ENCODE peak calls at places on chromosomes 1 and 21, in four cellular contexts. M is stimulated activated CD4-positive, alpha-beta T cell treated with anti-CD3 and anti-CD28 coated beads, Interleukin-2, amount 100 ng/mL, for 48 hours; X is endothelial cell; Q is NCI-H524. L is an unnamed sample.

GRCh38 chr1:63984257-63984626 is 210.4 kb downstream of the ROR1 start:
- DNase-seq in X (no peak), M (no peak), Q (no peak), L (no peak)

GRCh38 chr1:23743287-23744052 is at the start of gene ELOA:
- DNase-seq in Q (peak; percentile 35), X (peak; percentile 71), M (peak; percentile 62), L (peak; percentile 83)

GRCh38 chr21:15775981-15776380 is 46.2 kb downstream of the USP25 start:
- DNase-seq in Q (no peak), M (no peak), X (no peak), L (no peak)

GRCh38 chr1:61184035-61184713 is 101.8 kb downstream of the NFIA start:
- DNase-seq in M (no peak), X (no peak), Q (no peak), L (no peak)

GRCh38 chr1:191145834-191146233 is 668.2 kb upstream of the BRINP3 start:
- DNase-seq in M (no peak), Q (no peak), X (no peak), L (no peak)

GRCh38 chr1:33181038-33181861 is 593 bp downstream of the TRIM62 start:
- DNase-seq in M (peak; percentile 21), Q (peak; percentile 53), X (peak; percentile 47), L (peak; percentile 61)

GRCh38 chr1:9466780-9467755 is 72.2 kb upstream of the SLC25A33 start:
- DNase-seq in Q (no peak), M (no peak), X (no peak), L (no peak)

GRCh38 chr21:38839683-38840286 is 34.1 kb downstream of the ETS2 start:
- DNase-seq in Q (no peak), X (no peak), M (no peak), L (no peak)

GRCh38 chr1:212671342-212672031 is 28.2 kb downstream of the BATF3 start:
- DNase-seq in Q (peak; percentile 66), M (no peak), X (no peak), L (peak; percentile 91)

GRCh38 chr1:189211742-189212141 is 1265.9 kb downstream of the BRINP3 start:
- DNase-seq in X (no peak), Q (no peak), M (no peak), L (peak; percentile 64)

GRCh38 chr1:5996641-5997270 is 4.5 kb upstream of the NPHP4 start:
- DNase-seq in M (no peak), X (no peak), Q (no peak), L (no peak)

GRCh38 chr1:94056171-94056570 is 64.8 kb downstream of the ABCA4 start:
- DNase-seq in Q (no peak), M (no peak), X (no peak), L (no peak)

GRCh38 chr1:171286032-171286705 is 27.8 kb upstream of the FMO4 start:
- DNase-seq in X (no peak), Q (no peak), M (no peak), L (no peak)

GRCh38 chr1:93573940-93574469 is 107.6 kb downstream of the BCAR3 start:
- DNase-seq in M (no peak), Q (no peak), X (no peak), L (no peak)

GRCh38 chr21:38825269-38825668 is 19.5 kb downstream of the ETS2 start:
- DNase-seq in Q (no peak), X (no peak), M (no peak), L (no peak)

GRCh38 chr1:53112271-53112774 is 30.1 kb downstream of the SLC1A7 start:
- DNase-seq in Q (no peak), M (no peak), X (no peak), L (peak; percentile 80)

GRCh38 chr1:230763927-230764591 is 16.9 kb downstream of the CAPN9 start:
- DNase-seq in M (no peak), Q (no peak), X (no peak), L (no peak)

GRCh38 chr1:23343246-23344110 is 606 bp downstream of the HNRNPR start:
- DNase-seq in M (peak; percentile 43), X (peak; percentile 56), Q (peak; percentile 36), L (peak; percentile 88)

GRCh38 chr1:199335496-199335895 is 692.0 kb upstream of the NR5A2 start:
- DNase-seq in X (no peak), Q (no peak), M (no peak), L (no peak)